ENCODE peak calls at places on chromosome 12, in nine cellular contexts. C, Z, I, L, E, B, M, H and X are unnamed samples.

GRCh38 chr12:8038659-8039114 is 6.2 kb downstream of the FOXJ2 start:
- DNase-seq in C (peak), Z (no peak), I (no peak), L (peak), E (peak), B (peak), M (no peak), H (peak), X (no peak)

GRCh38 chr12:115155665-115156645 is 472.0 kb upstream of the TBX3 start:
- DNase-seq in C (no peak), Z (no peak), I (peak), L (no peak), E (peak), B (no peak), M (peak), H (peak), X (no peak)

GRCh38 chr12:52804029-52804428 is 8.1 kb upstream of the KRT3 start:
- DNase-seq in C (no peak), Z (no peak), I (no peak), L (no peak), E (no peak), B (no peak), M (no peak), H (no peak), X (no peak)

GRCh38 chr12:109878247-109878625 is 2.1 kb downstream of the GLTP start:
- DNase-seq in C (no peak), Z (no peak), I (no peak), L (no peak), E (no peak), B (no peak), M (no peak), H (no peak), X (no peak)

GRCh38 chr12:121388421-121388981 is 11.4 kb upstream of the RNF34 start:
- DNase-seq in C (no peak), Z (no peak), I (peak), L (no peak), E (peak), B (no peak), M (peak), H (peak), X (no peak)

GRCh38 chr12:104223599-104224168 is 8.1 kb downstream of the TXNRD1 start:
- DNase-seq in C (no peak), Z (peak), I (no peak), L (no peak), E (no peak), B (no peak), M (no peak), H (no peak), X (peak)

GRCh38 chr12:110912263-110912662 is 8.1 kb downstream of the MYL2 start:
- DNase-seq in C (no peak), Z (no peak), I (no peak), L (no peak), E (no peak), B (no peak), M (no peak), H (no peak), X (no peak)

GRCh38 chr12:129607293-129607692 is 296.5 kb downstream of the TMEM132D start:
- DNase-seq in C (no peak), Z (no peak), I (no peak), L (peak), E (no peak), B (no peak), M (no peak), H (no peak), X (no peak)

GRCh38 chr12:18969512-18969911 is 160.0 kb upstream of the PLEKHA5 start:
- DNase-seq in C (no peak), Z (no peak), I (no peak), L (no peak), E (no peak), B (no peak), M (no peak), H (no peak), X (no peak)

GRCh38 chr12:21615441-21615840 is 10.8 kb upstream of the GYS2 start:
- DNase-seq in C (no peak), Z (no peak), I (no peak), L (no peak), E (no peak), B (no peak), M (no peak), H (no peak), X (no peak)

GRCh38 chr12:122021193-122021821 is 377 bp upstream of the BCL7A start:
- DNase-seq in C (peak), Z (no peak), I (no peak), L (no peak), E (no peak), B (peak), M (no peak), H (no peak), X (no peak)

GRCh38 chr12:53478865-53479264 is 20.4 kb downstream of the MAP3K12 start:
- DNase-seq in C (no peak), Z (no peak), I (no peak), L (no peak), E (no peak), B (no peak), M (no peak), H (no peak), X (no peak)

GRCh38 chr12:62522984-62523383 is 56.4 kb downstream of the MON2 start:
- DNase-seq in C (no peak), Z (peak), I (no peak), L (no peak), E (no peak), B (no peak), M (no peak), H (no peak), X (no peak)

GRCh38 chr12:74322792-74323191 is 214.8 kb upstream of the ATXN7L3B start:
- DNase-seq in C (no peak), Z (no peak), I (no peak), L (no peak), E (no peak), B (no peak), M (no peak), H (no peak), X (no peak)

GRCh38 chr12:74321381-74321780 is 216.3 kb upstream of the ATXN7L3B start:
- DNase-seq in C (no peak), Z (no peak), I (no peak), L (no peak), E (no peak), B (no peak), M (no peak), H (no peak), X (no peak)

GRCh38 chr12:74317741-74318140 is 219.9 kb upstream of the ATXN7L3B start:
- DNase-seq in C (no peak), Z (no peak), I (no peak), L (no peak), E (no peak), B (no peak), M (no peak), H (no peak), X (no peak)

DNA sequence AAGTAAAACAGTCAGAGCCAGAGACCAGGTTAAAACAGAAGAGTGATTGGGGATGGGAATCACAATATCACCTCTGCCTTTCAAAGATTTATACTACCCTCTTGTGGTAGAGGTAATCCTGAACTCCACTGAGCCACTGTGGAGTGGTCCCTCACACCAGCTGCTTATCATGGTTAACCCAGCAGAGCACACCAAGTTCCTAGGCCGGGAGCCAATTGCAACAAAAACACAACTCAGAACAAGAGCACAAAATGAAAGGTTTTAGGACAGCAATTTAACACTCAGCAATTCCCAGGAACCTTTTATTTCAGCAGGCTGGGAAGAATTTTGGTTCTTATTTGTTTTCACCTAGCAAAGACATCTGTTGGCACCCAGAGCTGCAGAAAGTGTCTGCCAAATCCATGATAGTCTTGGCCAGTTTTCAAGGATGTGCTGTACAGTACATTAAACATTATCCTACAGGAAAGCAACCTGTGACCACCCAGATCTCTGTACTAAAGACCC is 220.5 kb upstream of the ATXN7L3B start:
- DNase-seq in C (peak), Z (peak), I (no peak), L (peak), E (no peak), B (peak), M (no peak), H (peak), X (no peak)
- TF ChIP-seq CTCF in C (no peak), Z (no peak), I (no peak), L (no peak), E (peak), B (no peak), M (peak), H (peak), X (peak)

DNA sequence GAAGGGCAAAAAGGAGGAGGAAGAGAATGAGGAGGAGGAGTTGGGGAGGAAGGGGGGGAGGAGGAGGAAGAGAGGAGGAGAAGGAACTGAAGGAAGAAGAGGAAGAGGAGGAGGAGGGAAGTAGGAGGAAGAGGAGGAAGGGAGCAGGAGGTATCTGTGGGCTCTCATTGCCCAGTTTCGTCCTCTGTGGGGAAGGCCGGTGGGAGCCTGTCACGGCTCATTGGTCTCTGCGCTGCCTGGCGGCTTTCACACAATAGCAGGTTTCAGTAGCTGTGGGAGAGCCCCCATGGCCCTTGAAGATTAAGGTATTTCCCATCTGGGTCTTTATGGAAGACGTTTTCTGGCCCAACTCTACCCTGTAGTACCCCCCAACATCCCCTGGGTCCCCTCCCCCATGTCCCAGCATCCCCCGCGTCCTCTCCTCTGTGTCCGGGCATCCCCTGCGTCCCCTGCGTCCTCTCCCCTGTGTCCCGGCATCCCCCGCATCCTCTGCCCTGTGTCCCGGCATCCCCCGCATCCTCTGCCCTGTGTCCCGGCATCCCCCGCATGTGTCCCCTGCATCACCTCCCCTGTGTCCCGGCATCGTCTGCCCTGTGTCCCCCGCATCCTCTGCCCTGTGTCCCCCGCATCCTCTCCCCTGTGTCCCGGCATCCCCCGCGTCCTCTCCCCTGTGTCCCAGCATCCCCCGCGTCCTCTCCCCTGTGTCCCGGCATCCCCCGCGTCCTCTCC is 278.2 kb upstream of the SFSWAP start:
- DNase-seq in C (no peak), Z (peak), I (no peak), L (no peak), E (no peak), B (no peak), M (no peak), H (no peak), X (no peak)
- H3K4me3 ChIP-seq in C (no peak), Z (no peak), I (no peak), L (no peak), E (no peak), B (no peak), M (no peak), H (no peak), X (no peak)

GRCh38 chr12:123790901-123791486 is 28.9 kb downstream of the DNAH10 start:
- DNase-seq in C (no peak), Z (no peak), I (no peak), L (no peak), E (no peak), B (no peak), M (no peak), H (no peak), X (no peak)
- TF ChIP-seq CTCF in C (no peak), Z (no peak), I (no peak), L (no peak), E (no peak), B (no peak), M (no peak), H (no peak), X (no peak)

DNA sequence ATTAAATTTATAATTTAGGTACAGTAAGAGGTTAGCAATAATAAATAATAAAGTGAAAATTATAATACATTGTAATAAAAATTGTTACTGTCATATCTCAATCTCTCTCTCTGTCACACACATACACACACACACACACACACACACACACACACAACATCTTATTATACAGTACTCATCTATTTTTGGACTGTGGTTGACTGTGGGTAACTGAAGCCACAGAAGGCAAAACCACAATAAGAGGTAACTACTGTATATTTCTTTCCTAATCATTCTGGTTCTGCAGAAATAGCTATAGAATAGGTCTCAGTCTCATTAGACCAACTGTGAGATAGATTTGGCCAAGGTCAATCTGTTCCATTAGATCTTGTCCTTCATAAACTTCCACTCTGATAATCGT is 33.1 kb upstream of the PTPRO start:
- DNase-seq in C (no peak), Z (no peak), I (no peak), L (no peak), E (no peak), B (no peak), M (no peak), H (peak), X (no peak)
- H3K4me3 ChIP-seq in C (no peak), Z (no peak), I (no peak), L (no peak), E (no peak), B (no peak), M (no peak), H (no peak), X (no peak)

GRCh38 chr12:40451661-40452060 is 226.9 kb downstream of the LRRK2 start:
- DNase-seq in C (no peak), Z (no peak), I (no peak), L (no peak), E (no peak), B (no peak), M (no peak), H (no peak), X (no peak)

GRCh38 chr12:40444174-40444573 is 219.4 kb downstream of the LRRK2 start:
- DNase-seq in C (no peak), Z (peak), I (no peak), L (no peak), E (no peak), B (no peak), M (no peak), H (peak), X (no peak)

GRCh38 chr12:40446385-40446784 is 221.6 kb downstream of the LRRK2 start:
- DNase-seq in C (no peak), Z (peak), I (peak), L (no peak), E (no peak), B (no peak), M (no peak), H (peak), X (no peak)
- TF ChIP-seq CTCF in C (no peak), Z (peak), I (peak), L (no peak), E (peak), B (no peak), M (no peak), H (peak), X (peak)

GRCh38 chr12:112527501-112527900 is 108.8 kb downstream of the PTPN11 start:
- DNase-seq in C (no peak), Z (no peak), I (no peak), L (no peak), E (no peak), B (no peak), M (no peak), H (no peak), X (no peak)

GRCh38 chr12:112532106-112532505 is 113.4 kb downstream of the PTPN11 start:
- DNase-seq in C (no peak), Z (no peak), I (no peak), L (no peak), E (no peak), B (no peak), M (no peak), H (no peak), X (no peak)

GRCh38 chr12:112527082-112527481 is 108.3 kb downstream of the PTPN11 start:
- DNase-seq in C (no peak), Z (no peak), I (no peak), L (no peak), E (no peak), B (no peak), M (no peak), H (no peak), X (no peak)

GRCh38 chr12:112528521-112528920 is 109.8 kb downstream of the PTPN11 start:
- DNase-seq in C (no peak), Z (no peak), I (no peak), L (no peak), E (no peak), B (no peak), M (no peak), H (no peak), X (no peak)

GRCh38 chr12:112530941-112531340 is 112.2 kb downstream of the PTPN11 start:
- DNase-seq in C (no peak), Z (no peak), I (no peak), L (no peak), E (no peak), B (no peak), M (no peak), H (no peak), X (no peak)
- H3K4me3 ChIP-seq in C (no peak), Z (no peak), I (no peak), L (no peak), E (no peak), B (no peak), M (no peak), H (no peak), X (no peak)

GRCh38 chr12:100656141-100656540 is 82.7 kb downstream of the GAS2L3 start:
- DNase-seq in C (no peak), Z (no peak), I (no peak), L (no peak), E (no peak), B (no peak), M (no peak), H (no peak), X (no peak)

GRCh38 chr12:100646896-100647295 is 73.4 kb downstream of the GAS2L3 start:
- DNase-seq in C (no peak), Z (no peak), I (no peak), L (no peak), E (no peak), B (no peak), M (no peak), H (no peak), X (no peak)

GRCh38 chr12:100652488-100652887 is 79.0 kb downstream of the GAS2L3 start:
- DNase-seq in C (no peak), Z (no peak), I (no peak), L (no peak), E (no peak), B (no peak), M (no peak), H (no peak), X (no peak)

GRCh38 chr12:100651694-100652093 is 78.2 kb downstream of the GAS2L3 start:
- DNase-seq in C (no peak), Z (no peak), I (no peak), L (no peak), E (no peak), B (no peak), M (no peak), H (no peak), X (no peak)

GRCh38 chr12:100651108-100651507 is 77.6 kb downstream of the GAS2L3 start:
- DNase-seq in C (no peak), Z (no peak), I (no peak), L (no peak), E (no peak), B (no peak), M (no peak), H (no peak), X (no peak)
- TF ChIP-seq CTCF in C (no peak), Z (no peak), I (peak), L (no peak), E (no peak), B (no peak), M (no peak), H (no peak), X (peak)

DNA sequence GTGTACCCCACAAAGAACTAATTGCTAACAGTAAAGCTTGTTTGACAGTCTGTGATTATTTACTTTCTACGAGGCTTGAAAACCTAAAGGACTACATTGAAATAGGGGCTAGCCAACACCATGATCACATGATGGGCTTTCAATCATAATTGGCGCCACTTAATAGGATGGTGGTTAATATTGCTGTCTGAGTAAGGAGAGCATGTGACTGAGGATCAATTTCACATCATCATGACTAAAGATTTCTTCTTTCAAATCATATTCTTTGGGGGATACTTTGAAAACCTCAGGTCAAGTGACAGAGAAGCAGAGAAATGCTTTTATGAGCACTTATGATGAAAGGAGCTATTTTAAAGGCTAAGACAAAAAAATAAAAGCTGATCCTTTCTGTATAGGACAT is 42.9 kb upstream of the KRAS start:
- DNase-seq in C (no peak), Z (no peak), I (no peak), L (no peak), E (no peak), B (no peak), M (no peak), H (no peak), X (peak)
- H3K4me3 ChIP-seq in C (no peak), Z (no peak), I (no peak), L (no peak), E (no peak), B (no peak), M (no peak), H (no peak), X (no peak)